ENCODE peak calls at places on chromosomes 7 and 10, in nine cellular contexts. L is heart right ventricle, S is AG09309, H is IMR-90, E is BE2C, T is uterus, A is spleen, J is kidney, I is NB4. D is an unnamed sample.

GRCh38 chr7:101200862-101201599 is at the start of gene MOGAT3:
- DNase-seq in I (no peak), T (no peak), A (no peak), H (no peak), S (no peak), J (no peak), L (no peak), E (no peak), D (no peak)

GRCh38 chr7:96739609-96740008 is 30.0 kb upstream of the SEM1 start:
- DNase-seq in A (no peak), I (no peak), H (no peak), J (no peak), S (no peak), T (no peak), E (no peak), L (no peak), D (no peak)

GRCh38 chr10:102009801-102010425 is 46.1 kb downstream of the ARMH3 start:
- DNase-seq in L (no peak), A (no peak), H (peak; percentile 93), I (peak; percentile 78), J (no peak), T (peak; percentile 61), E (peak; percentile 39), S (peak; percentile 84), D (peak; percentile 45)

GRCh38 chr7:92609921-92610518 is 19.8 kb upstream of the FAM133B start:
- DNase-seq in T (no peak), S (no peak), L (no peak), E (no peak), I (peak; percentile 47), A (no peak), J (no peak), H (peak; percentile 37), D (no peak)

GRCh38 chr7:8175929-8176369 is 86.0 kb downstream of the ICA1 start:
- DNase-seq in E (no peak), J (no peak), L (no peak), T (no peak), H (no peak), S (no peak), A (no peak), I (peak; percentile 16), D (no peak)

GRCh38 chr7:121278120-121279021 is 50.4 kb upstream of the WNT16 start:
- DNase-seq in A (no peak), E (no peak), I (no peak), L (no peak), H (peak; percentile 76), S (peak; percentile 18), J (no peak), T (no peak), D (peak; percentile 74)

GRCh38 chr7:23545493-23545892 is 13.7 kb upstream of the TRA2A start:
- DNase-seq in E (no peak), I (no peak), S (no peak), H (no peak), T (no peak), J (no peak), L (no peak), A (no peak), D (no peak)

GRCh38 chr7:111045469-111045868 is 45.5 kb upstream of the LRRN3 start:
- DNase-seq in I (no peak), T (no peak), A (no peak), J (no peak), E (no peak), L (no peak), S (no peak), H (peak; percentile 30), D (no peak)

GRCh38 chr7:584122-584465 is 64.4 kb upstream of the PDGFA start:
- DNase-seq in L (no peak), J (peak; percentile 77), A (peak; percentile 91), T (no peak), H (no peak), S (no peak), I (no peak), E (no peak), D (no peak)

GRCh38 chr10:13270877-13271551 is 28.9 kb downstream of the PHYH start:
- DNase-seq in H (peak; percentile 25), L (no peak), S (peak; percentile 28), J (no peak), E (no peak), A (no peak), I (peak; percentile 35), T (no peak), D (no peak)

GRCh38 chr10:13268310-13268709 is 31.6 kb downstream of the PHYH start:
- DNase-seq in L (no peak), A (no peak), I (no peak), S (no peak), E (no peak), H (no peak), J (no peak), T (no peak), D (no peak)

GRCh38 chr10:13268841-13269240 is 31.0 kb downstream of the PHYH start:
- DNase-seq in T (no peak), J (no peak), L (no peak), E (no peak), I (peak; percentile 7), S (no peak), H (no peak), A (no peak), D (no peak)

GRCh38 chr10:13272164-13272571 is 27.7 kb downstream of the PHYH start:
- DNase-seq in H (peak; percentile 54), T (peak; percentile 33), E (peak; percentile 38), S (no peak), L (peak; percentile 51), A (no peak), J (peak; percentile 80), I (no peak), D (no peak)

DNA sequence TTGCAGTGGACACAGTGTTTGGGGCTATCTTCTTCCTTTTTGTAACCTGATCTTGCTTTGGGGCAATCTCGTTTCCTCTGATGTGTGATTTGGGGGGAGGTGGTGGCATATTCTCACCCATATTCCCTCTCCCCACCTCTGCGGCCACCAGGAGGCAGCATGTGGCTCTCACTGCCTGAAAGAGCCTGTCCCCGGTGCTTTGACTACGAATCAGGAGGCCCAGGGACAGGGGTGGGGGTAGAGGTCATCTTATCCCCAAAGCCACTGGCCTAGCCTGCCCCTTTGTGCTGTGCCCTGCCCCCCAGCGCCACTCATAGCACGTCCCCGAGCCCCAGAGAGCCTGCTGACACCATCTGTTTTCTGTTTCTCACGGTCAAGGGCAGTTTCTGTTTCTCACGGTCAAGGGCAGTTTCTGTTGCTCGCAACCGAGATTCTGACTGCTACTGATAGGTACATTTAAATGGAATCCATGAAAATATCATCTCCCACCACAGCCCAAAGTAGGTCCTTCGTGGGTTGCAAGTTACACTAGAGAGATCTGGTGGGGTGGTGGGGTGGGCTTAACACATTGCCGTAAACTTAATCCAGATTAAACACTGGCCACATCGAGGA is 28.2 kb downstream of the PHYH start:
- DNase-seq in L (peak; percentile 47), A (peak; percentile 79), E (peak; percentile 66), I (peak; percentile 34), H (peak; percentile 22), J (peak; percentile 79), T (peak; percentile 22), S (no peak), D (peak; percentile 39)
- TF ChIP-seq CTCF in L (peak; percentile 42), A (no peak), E (peak; percentile 74), I (peak; percentile 47), H (peak; percentile 45), J (no peak), T (no peak), S (peak; percentile 21), D (peak; percentile 91)

DNA sequence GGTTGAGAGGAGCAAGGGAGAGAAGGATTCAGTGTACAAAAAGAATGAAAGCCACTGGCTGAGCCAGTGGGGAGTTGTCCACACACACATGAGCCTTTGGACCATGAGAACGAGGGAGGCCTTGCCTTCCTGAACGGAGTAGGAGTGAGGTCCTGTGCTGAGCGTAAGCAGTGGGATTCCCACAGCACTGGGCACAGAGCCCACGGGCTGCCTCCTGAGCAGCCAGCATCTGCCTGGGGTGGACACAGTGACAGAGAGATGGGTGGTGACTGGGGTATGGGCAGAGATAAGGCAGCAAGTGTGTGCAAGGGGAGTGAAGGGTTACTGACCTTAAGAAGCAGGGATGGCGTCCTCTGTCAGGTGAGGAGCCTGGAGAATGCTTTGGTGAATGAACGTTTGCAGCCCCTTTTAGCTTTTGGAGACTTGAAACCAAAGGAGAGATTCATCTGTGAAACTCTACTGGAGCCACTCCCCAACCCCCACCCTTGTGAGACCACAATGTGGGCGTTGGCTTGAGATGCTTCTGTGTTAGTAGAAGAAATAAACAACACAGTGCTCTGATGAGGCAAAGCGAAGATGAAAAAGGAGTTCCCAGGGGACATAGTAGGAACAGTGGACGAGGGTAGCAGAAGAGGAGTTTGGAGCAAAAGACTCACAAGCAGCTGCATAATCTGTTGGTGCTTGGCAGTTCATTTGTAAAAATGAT is 56.5 kb downstream of the FIGNL1 start:
- DNase-seq in I (no peak), A (no peak), T (no peak), S (no peak), E (no peak), H (no peak), L (no peak), J (no peak), D (no peak)
- H3K4me3 ChIP-seq in I (no peak overlapping the region), A (no peak overlapping the region), T (no peak overlapping the region), S (no peak overlapping the region), E (no peak overlapping the region), H (no peak overlapping the region), L (no peak overlapping the region), J (no peak overlapping the region), D (no peak overlapping the region)

GRCh38 chr7:148058092-148058491 is 532.5 kb upstream of the C7orf33 start:
- DNase-seq in H (no peak), J (no peak), E (no peak), L (no peak), I (no peak), A (no peak), S (no peak), T (no peak), D (no peak)
- TF ChIP-seq CTCF in H (no peak), J (no peak), E (no peak), L (no peak), I (no peak), A (no peak), S (no peak), T (no peak), D (no peak)

DNA sequence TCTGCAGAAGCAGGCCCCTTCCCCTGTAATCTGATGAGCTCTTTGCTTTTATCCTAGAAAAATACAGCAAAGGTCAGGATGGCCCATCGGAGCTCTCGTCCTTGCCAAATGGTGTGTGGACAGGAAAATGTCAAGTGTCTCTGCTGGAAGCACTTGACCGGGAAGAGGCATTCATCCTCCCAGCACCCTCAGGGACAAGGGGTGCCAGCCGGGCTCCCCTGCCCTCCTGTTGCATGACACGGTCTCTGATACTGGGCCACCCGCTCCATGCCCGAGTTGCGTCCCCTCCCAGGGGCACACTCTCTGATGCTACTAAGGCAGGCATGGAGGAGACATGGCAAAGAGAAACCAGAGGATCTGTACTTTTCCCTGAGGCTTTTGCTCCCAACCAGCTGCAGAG is 43.6 kb downstream of the PYROXD2 start:
- DNase-seq in T (no peak), J (no peak), I (no peak), L (no peak), S (no peak), E (no peak), H (no peak), A (no peak), D (no peak)
- H3K4me3 ChIP-seq in T (no peak overlapping the region), J (no peak overlapping the region), I (no peak overlapping the region), L (no peak overlapping the region), S (no peak overlapping the region), E (no peak overlapping the region), H (no peak overlapping the region), A (no peak overlapping the region), D (no peak overlapping the region)

GRCh38 chr7:80187727-80188126 is 53.1 kb downstream of the GNAI1 start:
- DNase-seq in E (no peak), J (no peak), T (no peak), S (no peak), I (no peak), A (no peak), H (no peak), L (no peak), D (no peak)
- TF ChIP-seq CTCF in E (no peak), J (no peak), T (no peak), S (no peak), I (no peak), A (no peak), H (no peak), L (no peak), D (no peak)